ENCODE peak calls at places on chromosome 18, in ten cellular contexts. V is HEK293T; R is T-helper 9 cell; Z is stromal cell of bone marrow; W is activated CD4-positive, alpha-beta T cell treated with anti-CD3 and anti-CD28 coated beads, Interleukin-2, amount 50 U/mL, for 1 hour; X is activated CD8-positive, alpha-beta memory T cell treated with anti-CD3 and anti-CD28 coated beads, Interleukin-2, amount 50 U/mL, for 48 hours; O is activated CD4-positive, CD25-positive, alpha-beta regulatory T cell; Q is head of caudate nucleus; A is NCI-H1092 treated with DMSO at 0.1 percent for 48 hours; E is mesothelial cell of epicardium. N is an unnamed sample.

GRCh38 chr18:41128545-41128944 is 826.5 kb upstream of the PIK3C3 start:
- DNase-seq in V (no peak), X (no peak), Q (no peak), E (no peak), O (no peak), A (no peak), R (no peak), W (no peak), Z (no peak), N (no peak)

GRCh38 chr18:47847635-47848034 is 82.8 kb downstream of the SMAD2 start:
- DNase-seq in X (no peak), W (no peak), E (no peak), Z (no peak), O (no peak), R (no peak), Q (no peak), V (no peak), A (no peak), N (no peak)

GRCh38 chr18:55790296-55790695 is 202.3 kb upstream of the TCF4 start:
- DNase-seq in R (no peak), Z (peak), A (no peak), E (no peak), W (no peak), X (no peak), Q (no peak), V (no peak), O (no peak), N (no peak)

GRCh38 chr18:57698571-57699276 is 77.1 kb upstream of the NARS1 start:
- DNase-seq in O (no peak), W (no peak), Q (no peak), A (no peak), V (no peak), E (no peak), Z (peak), R (no peak), X (no peak), N (no peak)

GRCh38 chr18:28163201-28163778 is 13.6 kb downstream of the CDH2 start:
- DNase-seq in W (no peak), R (no peak), A (no peak), E (no peak), X (no peak), V (no peak), Q (no peak), Z (no peak), O (no peak), N (no peak)

GRCh38 chr18:76266226-76266991 is 228.6 kb downstream of the ZNF516 start:
- DNase-seq in X (no peak), Z (no peak), E (no peak), W (no peak), V (no peak), R (no peak), Q (no peak), A (no peak), O (no peak), N (no peak)

GRCh38 chr18:79935499-79935898 is 16.0 kb downstream of the SLC66A2 start:
- DNase-seq in R (no peak), X (peak), E (no peak), Q (no peak), A (no peak), V (no peak), Z (no peak), W (no peak), O (no peak), N (no peak)

GRCh38 chr18:76670564-76671288 is 151.6 kb upstream of the ZNF236 start:
- DNase-seq in Q (no peak), V (no peak), E (no peak), W (no peak), O (no peak), R (no peak), A (no peak), X (no peak), Z (no peak), N (no peak)

GRCh38 chr18:49364821-49365220 is 95.6 kb downstream of the DYM start:
- DNase-seq in O (no peak), A (no peak), Z (no peak), R (no peak), E (no peak), W (no peak), Q (no peak), X (no peak), V (no peak), N (no peak)

GRCh38 chr18:8063733-8064132 is 496.6 kb downstream of the PTPRM start:
- DNase-seq in X (no peak), Q (no peak), V (no peak), Z (no peak), W (no peak), E (no peak), O (no peak), R (no peak), A (no peak), N (no peak)

GRCh38 chr18:28735731-28736130 is 558.8 kb upstream of the CDH2 start:
- DNase-seq in A (no peak), Z (peak), W (no peak), R (no peak), O (no peak), E (no peak), V (no peak), Q (no peak), X (no peak), N (no peak)

GRCh38 chr18:4074647-4075046 is 380.5 kb downstream of the DLGAP1 start:
- DNase-seq in X (no peak), O (no peak), Q (no peak), V (no peak), A (no peak), R (no peak), Z (no peak), W (no peak), E (no peak), N (no peak)

GRCh38 chr18:841647-842370 is 29.8 kb upstream of the YES1 start:
- DNase-seq in R (no peak), W (no peak), Q (no peak), X (no peak), Z (no peak), O (no peak), A (no peak), E (no peak), V (no peak), N (no peak)

GRCh38 chr18:77899972-77900754 is 650.5 kb downstream of the GALR1 start:
- DNase-seq in A (peak), W (peak), Q (peak), R (peak), V (no peak), O (peak), Z (peak), E (peak), X (peak), N (peak)

GRCh38 chr18:48829443-48830149 is 121.2 kb downstream of the SMAD7 start:
- DNase-seq in A (peak), Z (no peak), E (no peak), Q (peak), W (no peak), O (no peak), V (no peak), R (no peak), X (peak), N (no peak)

GRCh38 chr18:79714531-79715240 is 35.1 kb downstream of the CTDP1 start:
- DNase-seq in X (no peak), V (no peak), E (no peak), Q (no peak), Z (no peak), A (no peak), R (no peak), W (no peak), O (no peak), N (no peak)

GRCh38 chr18:37483221-37483971 is 82.2 kb downstream of the CELF4 start:
- DNase-seq in O (no peak), R (no peak), W (no peak), X (no peak), V (peak), E (no peak), Q (no peak), A (no peak), Z (peak), N (no peak)

N was measured in NCI-H1105 treated with DMSO at 0.1 percent for 48 hours.